ENCODE peak calls at places on chromosomes 2 and 18, in nine cellular contexts. E is HCT116, L is cardiac fibroblast, J is left lung, X is kidney, R is AG10803, Y is endothelial cell, G is adrenal gland, O is HL-60. U is an unnamed sample.

GRCh38 chr2:46835520-46835919 is 80.1 kb downstream of the MCFD2 start:
- DNase-seq in E (no peak), L (no peak), J (no peak), X (no peak), R (no peak), Y (no peak), G (no peak), O (no peak), U (no peak)

GRCh38 chr18:28961669-28962228 is 784.8 kb upstream of the CDH2 start:
- DNase-seq in E (peak), L (peak), J (no peak), X (no peak), R (peak), Y (peak), G (no peak), O (no peak), U (peak)

GRCh38 chr18:72336786-72337185 is 207.4 kb downstream of the CBLN2 start:
- DNase-seq in E (no peak), L (no peak), J (no peak), X (no peak), R (no peak), Y (no peak), G (no peak), O (no peak), U (no peak)

GRCh38 chr18:44743626-44744025 is 62.9 kb downstream of the SETBP1 start:
- DNase-seq in E (no peak), L (no peak), J (no peak), X (no peak), R (no peak), Y (no peak), G (no peak), O (no peak), U (no peak)

GRCh38 chr18:62877448-62878221 is 162.3 kb downstream of the PHLPP1 start:
- DNase-seq in E (no peak), L (peak), J (no peak), X (no peak), R (peak), Y (no peak), G (no peak), O (no peak), U (no peak)

GRCh38 chr18:45837283-45838070 is 12.0 kb downstream of the SIGLEC15 start:
- DNase-seq in E (no peak), L (peak), J (peak), X (peak), R (peak), Y (peak), G (peak), O (peak), U (peak)

GRCh38 chr2:240326246-240326645 is 109.2 kb upstream of the GPC1 start:
- DNase-seq in E (no peak), L (no peak), J (no peak), X (no peak), R (no peak), Y (no peak), G (no peak), O (no peak), U (no peak)

GRCh38 chr2:144836635-144837350 is 316.9 kb upstream of the ZEB2 start:
- DNase-seq in E (no peak), L (peak), J (no peak), X (no peak), R (peak), Y (no peak), G (no peak), O (no peak), U (no peak)

GRCh38 chr2:176817061-176817565 is 395.5 kb upstream of the HNRNPA3 start:
- DNase-seq in E (no peak), L (no peak), J (peak), X (no peak), R (no peak), Y (no peak), G (no peak), O (no peak), U (peak)

GRCh38 chr2:178478102-178478441 is 328 bp downstream of the FKBP7 start:
- DNase-seq in E (no peak), L (peak), J (no peak), X (no peak), R (no peak), Y (peak), G (no peak), O (no peak), U (peak)

GRCh38 chr2:108171652-108172051 is 68.1 kb upstream of the SULT1C3 start:
- DNase-seq in E (no peak), L (no peak), J (no peak), X (no peak), R (no peak), Y (no peak), G (no peak), O (no peak), U (no peak)

DNA sequence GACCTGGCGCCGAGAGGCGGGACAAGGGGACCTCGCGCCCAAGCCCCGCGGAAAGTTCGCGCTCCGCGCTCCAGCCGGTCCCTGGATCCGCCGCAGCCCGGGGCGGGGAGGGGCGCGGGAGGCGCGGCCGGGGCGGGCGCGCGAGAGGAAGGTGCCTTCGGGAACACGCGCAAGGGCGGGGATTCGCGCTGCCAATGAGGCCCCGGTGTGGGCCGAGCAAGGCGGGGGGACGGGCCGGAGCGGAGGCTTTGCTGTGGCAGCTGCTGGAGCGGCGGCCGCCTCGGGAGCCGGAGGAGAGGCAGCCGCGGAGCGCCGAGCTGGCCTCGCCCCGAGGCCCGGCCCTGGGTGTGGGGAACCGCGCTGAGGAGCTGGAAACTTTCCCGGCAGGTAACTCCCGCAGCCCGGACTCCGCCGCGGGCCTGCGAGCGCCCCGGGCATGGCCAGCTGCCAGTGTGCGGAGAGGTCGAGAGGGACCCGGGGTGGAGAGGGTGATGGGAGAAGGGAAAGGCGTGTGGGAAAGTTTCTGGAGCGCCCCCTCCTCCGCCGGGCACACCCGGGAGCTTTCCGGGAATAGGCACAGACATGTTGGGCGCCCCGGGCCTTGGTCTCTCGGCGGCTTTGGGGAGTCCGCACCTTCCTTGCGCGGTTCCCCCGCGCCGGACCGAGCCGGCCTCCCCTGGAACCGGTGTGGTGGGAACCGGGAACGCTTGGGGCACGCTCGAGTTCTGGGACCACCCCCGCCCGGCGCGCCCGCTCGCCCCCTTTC is at the start of gene TANC1:
- DNase-seq in E (peak), L (peak), J (peak), X (peak), R (peak), Y (peak), G (peak), O (no peak), U (peak)
- TF ChIP-seq CTCF in E (no peak), L (no peak), J (no peak), X (no peak), R (no peak), Y (no peak), G (no peak), O (no peak), U (no peak)

DNA sequence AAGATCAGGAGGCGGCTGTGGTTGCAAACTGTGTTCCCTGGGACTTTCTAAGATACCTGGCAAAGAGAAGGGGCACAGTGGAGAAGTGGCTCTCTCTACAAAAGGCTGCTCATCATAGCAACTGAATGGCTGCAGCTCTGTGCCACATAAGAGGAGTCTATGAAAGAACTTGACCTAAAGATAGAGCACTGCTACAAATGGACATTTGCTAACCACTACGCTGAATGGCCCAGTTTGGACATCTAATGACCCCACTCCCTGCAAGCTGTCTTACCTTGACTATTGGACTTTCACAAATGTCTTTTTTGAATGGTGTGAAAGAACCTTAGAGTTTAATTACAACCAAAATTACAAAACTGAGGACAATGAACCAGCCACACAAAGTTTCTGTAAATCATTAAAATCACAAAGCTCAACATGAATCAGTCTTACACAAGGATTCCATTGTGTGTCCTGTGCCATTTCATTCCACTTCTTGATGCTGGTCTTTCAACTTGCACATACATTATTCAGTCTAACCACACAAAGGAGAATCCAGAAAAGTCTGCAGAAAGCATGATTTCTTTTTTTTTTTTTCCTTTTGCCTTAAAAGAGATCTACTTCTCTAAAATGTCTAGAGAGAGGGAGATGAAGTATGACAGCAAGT is 154.0 kb downstream of the LAMA1 start:
- DNase-seq in E (no peak), L (no peak), J (no peak), X (no peak), R (no peak), Y (no peak), G (no peak), O (no peak), U (no peak)
- TF ChIP-seq CTCF in E (no peak), L (no peak), J (no peak), X (no peak), R (no peak), Y (no peak), G (no peak), O (no peak), U (no peak)

GRCh38 chr2:180040146-180040925 is 33.2 kb upstream of the CWC22 start:
- DNase-seq in E (no peak), L (peak), J (no peak), X (no peak), R (peak), Y (no peak), G (no peak), O (no peak), U (no peak)
- TF ChIP-seq CTCF in E (no peak), L (peak), J (no peak), X (no peak), R (peak), Y (no peak), G (no peak), O (no peak), U (no peak)

GRCh38 chr2:85018049-85018447 is 47.1 kb downstream of the KCMF1 start:
- DNase-seq in E (no peak), L (no peak), J (no peak), X (no peak), R (no peak), Y (no peak), G (no peak), O (no peak), U (no peak)
- TF ChIP-seq CTCF in E (no peak), L (no peak), J (no peak), X (no peak), R (no peak), Y (no peak), G (no peak), O (no peak), U (no peak)

DNA sequence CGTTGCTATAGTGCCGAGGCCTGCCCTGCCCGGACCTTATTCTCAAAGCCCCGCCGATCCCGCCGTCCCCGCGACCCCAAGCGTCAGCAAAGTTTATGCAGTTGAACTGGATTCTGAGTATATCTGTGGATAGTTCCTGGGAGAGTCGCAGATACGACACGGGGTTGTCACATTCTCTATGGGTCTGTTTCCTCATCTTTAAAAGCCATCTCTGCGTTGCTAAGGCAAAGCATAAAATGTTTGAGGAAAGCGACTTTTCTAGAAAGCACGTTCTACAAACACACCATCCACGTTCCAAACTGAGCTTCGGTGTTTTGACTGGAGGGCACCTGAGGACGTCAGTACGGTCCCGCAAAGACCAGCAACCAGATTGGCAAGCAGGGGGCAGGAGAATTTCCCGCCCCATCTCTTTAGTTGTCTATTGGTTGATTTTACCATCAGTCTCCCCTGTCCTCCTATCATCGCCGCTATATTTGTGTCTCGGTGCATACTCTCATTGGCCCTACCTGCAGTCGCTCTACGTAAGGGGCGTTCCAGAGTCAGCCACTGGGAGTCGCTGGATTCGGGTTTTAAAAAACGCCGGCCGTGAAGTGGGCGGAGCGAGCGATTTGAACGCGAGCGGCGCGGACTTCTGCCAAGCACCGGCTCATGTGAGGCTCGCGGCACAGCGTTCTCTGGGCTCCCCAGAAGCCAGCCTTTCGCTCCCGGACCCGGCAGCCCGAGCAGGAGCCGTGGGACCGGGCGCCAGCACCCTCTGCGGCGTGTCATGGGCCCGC is at the start of gene CENPA:
- DNase-seq in E (peak), L (peak), J (peak), X (peak), R (peak), Y (peak), G (peak), O (peak), U (peak)
- TF ChIP-seq CTCF in E (peak), L (no peak), J (peak), X (peak), R (peak), Y (peak), G (peak), O (no peak), U (peak)

GRCh38 chr2:181891966-181892794 is 650 bp downstream of the ITPRID2 start:
- DNase-seq in E (peak), L (peak), J (peak), X (peak), R (peak), Y (peak), G (peak), O (peak), U (peak)
- TF ChIP-seq CTCF in E (peak), L (no peak), J (no peak), X (no peak), R (peak), Y (no peak), G (no peak), O (no peak), U (no peak)

DNA sequence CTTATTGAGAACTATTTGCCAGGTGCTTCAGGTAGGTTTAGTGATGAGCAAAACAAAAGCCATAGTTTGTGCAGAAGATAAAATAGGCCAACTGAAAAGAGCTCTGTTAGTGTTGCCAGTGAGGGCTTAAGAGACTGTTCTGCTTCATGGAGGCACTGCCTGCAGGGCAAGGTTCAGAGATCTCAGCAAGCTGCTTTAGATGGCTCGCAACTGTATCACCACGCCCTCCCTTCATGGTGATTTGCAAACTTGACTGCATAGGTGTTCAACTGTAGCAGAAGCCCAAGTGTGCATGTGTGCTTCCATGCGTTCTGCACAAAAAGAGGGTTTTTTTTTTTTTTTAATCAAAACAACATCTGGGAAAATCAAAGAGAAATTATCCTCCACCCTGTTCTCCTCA is 84.5 kb downstream of the RAPH1 start:
- DNase-seq in E (no peak), L (no peak), J (no peak), X (no peak), R (no peak), Y (no peak), G (no peak), O (no peak), U (no peak)
- TF ChIP-seq CTCF in E (no peak), L (no peak), J (no peak), X (no peak), R (no peak), Y (no peak), G (no peak), O (no peak), U (no peak)